ENCODE peak calls at places on chromosomes 1 and 21, in four cellular contexts. B is K562, S is GM12878, E is GM12892. F is an unnamed sample.

GRCh38 chr1:109772658-109773202 is 9.0 kb upstream of the EPS8L3 start:
- DNase-seq in B (no peak), S (no peak), E (no peak), F (no peak)

GRCh38 chr1:16915627-16915973 is 6.1 kb upstream of the CROCC start:
- DNase-seq in B (peak), S (no peak), E (no peak), F (no peak)

GRCh38 chr1:102970496-102971078 is 137.7 kb downstream of the COL11A1 start:
- DNase-seq in B (peak), S (no peak), E (no peak), F (peak)

GRCh38 chr21:31612889-31613785 is 46.4 kb upstream of the SOD1 start:
- DNase-seq in B (no peak), S (no peak), E (no peak), F (no peak)

GRCh38 chr21:17576080-17576835 is 36.4 kb downstream of the BTG3 start:
- DNase-seq in B (no peak), S (no peak), E (no peak), F (no peak)

GRCh38 chr1:219880765-219881457 is 47.4 kb downstream of the SLC30A10 start:
- DNase-seq in B (peak), S (no peak), E (no peak), F (no peak)

GRCh38 chr1:174114788-174115448 is 44.4 kb upstream of the RABGAP1L start:
- DNase-seq in B (peak), S (no peak), E (no peak), F (no peak)

GRCh38 chr1:66374561-66375111 is 159.3 kb upstream of the SGIP1 start:
- DNase-seq in B (no peak), S (peak), E (no peak), F (no peak)

GRCh38 chr1:111733183-111733995 is 5.8 kb downstream of the INKA2 start:
- DNase-seq in B (peak), S (no peak), E (no peak), F (no peak)

GRCh38 chr1:27634166-27634981 is 611 bp downstream of the FGR start:
- DNase-seq in B (no peak), S (no peak), E (no peak), F (no peak)

GRCh38 chr1:23167353-23168078 is 1.1 kb downstream of the LUZP1 start:
- DNase-seq in B (peak), S (no peak), E (peak), F (no peak)

GRCh38 chr1:40712405-40712944 is 21.0 kb downstream of the NFYC start:
- DNase-seq in B (no peak), S (no peak), E (no peak), F (no peak)

GRCh38 chr1:24364975-24365678 is 46.0 kb downstream of the GRHL3 start:
- DNase-seq in B (peak), S (peak), E (peak), F (peak)

GRCh38 chr1:178294654-178295053 is 200.8 kb downstream of the RASAL2 start:
- DNase-seq in B (no peak), S (no peak), E (no peak), F (no peak)

GRCh38 chr1:27301582-27302199 is 20.3 kb upstream of the TMEM222 start:
- DNase-seq in B (no peak), S (no peak), E (no peak), F (no peak)

GRCh38 chr1:114092118-114092517 is 61.6 kb downstream of the SYT6 start:
- DNase-seq in B (no peak), S (no peak), E (no peak), F (no peak)

GRCh38 chr21:42530167-42530518 is 16.5 kb downstream of the SLC37A1 start:
- DNase-seq in B (no peak), S (no peak), E (no peak), F (no peak)

GRCh38 chr1:41622402-41622801 is 137.9 kb upstream of the EDN2 start:
- DNase-seq in B (no peak), S (no peak), E (no peak), F (no peak)

GRCh38 chr1:199766219-199766792 is 261.2 kb upstream of the NR5A2 start:
- DNase-seq in B (no peak), S (no peak), E (no peak), F (no peak)

GRCh38 chr1:248872752-248873408 is 14.0 kb upstream of the ZNF692 start:
- DNase-seq in B (peak), S (peak), E (no peak), F (no peak)

GRCh38 chr1:64934115-64934880 is 32.1 kb downstream of the JAK1 start:
- DNase-seq in B (peak), S (no peak), E (no peak), F (no peak)

GRCh38 chr1:1434131-1434811 is 1.2 kb upstream of the VWA1 start:
- DNase-seq in B (no peak), S (no peak), E (peak), F (peak)

GRCh38 chr1:25927541-25928265 is 21.5 kb upstream of the STMN1 start:
- DNase-seq in B (peak), S (no peak), E (no peak), F (no peak)

GRCh38 chr1:236301958-236302335 is 20.2 kb upstream of the ERO1B start:
- DNase-seq in B (no peak), S (no peak), E (no peak), F (no peak)

GRCh38 chr1:200867018-200867811 is 5.6 kb upstream of the GPR25 start:
- DNase-seq in B (no peak), S (no peak), E (no peak), F (no peak)

GRCh38 chr1:164452549-164452948 is 106.4 kb upstream of the PBX1 start:
- DNase-seq in B (no peak), S (no peak), E (no peak), F (no peak)

GRCh38 chr1:89887270-89887669 is 66.4 kb downstream of the LRRC8D start:
- DNase-seq in B (no peak), S (no peak), E (no peak), F (no peak)

GRCh38 chr21:31157756-31158155 is 119.5 kb upstream of the KRTAP19-8 start:
- DNase-seq in B (no peak), S (no peak), E (no peak), F (no peak)

GRCh38 chr1:167401260-167401873 is 117.0 kb downstream of the CD247 start:
- DNase-seq in B (peak), S (peak), E (no peak), F (peak)

GRCh38 chr21:26570203-26570602 is 2.9 kb downstream of the CYYR1 start:
- DNase-seq in B (no peak), S (no peak), E (no peak), F (no peak)

GRCh38 chr1:92707709-92708108 is 77.2 kb downstream of the EVI5 start:
- DNase-seq in B (no peak), S (no peak), E (no peak), F (no peak)

DNA sequence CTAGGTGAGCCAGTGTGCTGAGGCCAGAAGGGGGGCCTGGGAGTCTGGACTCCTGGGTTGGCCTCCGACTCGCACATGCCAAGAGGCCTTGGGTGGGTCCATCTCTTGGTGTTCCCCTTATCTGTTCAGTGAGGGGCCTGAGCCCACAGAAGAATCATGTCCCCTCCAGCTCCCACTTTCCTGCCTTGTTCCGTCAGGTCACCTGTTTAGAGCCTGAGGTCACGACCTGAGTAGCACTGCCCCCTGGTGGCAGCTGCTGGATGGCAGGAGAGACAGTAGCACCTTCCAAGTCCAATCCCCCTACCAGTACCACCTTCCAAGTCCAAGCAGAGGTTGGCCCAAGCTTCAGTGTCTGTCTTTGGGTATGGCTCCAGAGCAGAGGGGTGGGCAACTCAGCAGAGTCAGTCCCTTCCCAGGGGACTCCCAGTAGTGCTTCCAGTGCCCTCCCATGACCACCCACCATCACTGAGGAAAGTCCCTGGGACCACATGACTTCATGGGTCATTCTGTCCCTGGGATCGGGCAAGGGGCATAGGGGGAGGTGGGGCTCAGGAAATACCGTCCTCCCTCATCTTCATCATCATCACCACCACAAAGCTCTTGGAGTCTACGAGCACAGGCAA is 241.7 kb downstream of the TRABD2B start:
- DNase-seq in B (peak), S (no peak), E (peak), F (peak)
- TF ChIP-seq TAF1 in B (no peak), S (no peak), E (no peak), F (no peak)

DNA sequence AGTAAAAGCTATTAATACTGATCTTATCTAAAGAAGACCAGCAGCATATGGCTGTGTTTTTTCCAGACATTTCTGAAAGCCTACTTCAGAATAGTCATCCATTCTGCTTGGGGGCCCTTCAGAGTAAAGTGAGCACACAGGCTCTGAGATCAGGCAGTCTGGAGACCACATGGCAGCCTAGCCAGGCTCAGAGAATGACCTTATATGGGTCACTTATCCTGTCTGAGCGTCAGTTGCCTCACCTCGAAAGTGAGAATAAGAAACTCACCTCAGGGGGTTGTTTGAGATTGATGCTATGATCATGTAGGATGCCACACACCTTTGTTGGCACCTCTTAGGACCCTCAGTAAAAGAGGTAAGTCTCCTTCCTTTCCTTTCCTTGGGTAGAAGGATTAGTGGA is 270.4 kb downstream of the GRIK1 start:
- DNase-seq in B (no peak), S (no peak), E (no peak), F (no peak)
- TF ChIP-seq TAF1 in B (no peak), S (no peak), E (no peak), F (no peak)

GRCh38 chr1:226982451-226983177 is 42.5 kb downstream of the COQ8A start:
- DNase-seq in B (no peak), S (no peak), E (no peak), F (no peak)
- TF ChIP-seq TAF1 in B (no peak), S (no peak), E (no peak), F (no peak)

GRCh38 chr1:39076127-39076798 is 50.1 kb downstream of the NDUFS5 start:
- DNase-seq in B (peak), S (no peak), E (no peak), F (no peak)
- TF ChIP-seq TAF1 in B (no peak), S (no peak), E (no peak), F (no peak)

DNA sequence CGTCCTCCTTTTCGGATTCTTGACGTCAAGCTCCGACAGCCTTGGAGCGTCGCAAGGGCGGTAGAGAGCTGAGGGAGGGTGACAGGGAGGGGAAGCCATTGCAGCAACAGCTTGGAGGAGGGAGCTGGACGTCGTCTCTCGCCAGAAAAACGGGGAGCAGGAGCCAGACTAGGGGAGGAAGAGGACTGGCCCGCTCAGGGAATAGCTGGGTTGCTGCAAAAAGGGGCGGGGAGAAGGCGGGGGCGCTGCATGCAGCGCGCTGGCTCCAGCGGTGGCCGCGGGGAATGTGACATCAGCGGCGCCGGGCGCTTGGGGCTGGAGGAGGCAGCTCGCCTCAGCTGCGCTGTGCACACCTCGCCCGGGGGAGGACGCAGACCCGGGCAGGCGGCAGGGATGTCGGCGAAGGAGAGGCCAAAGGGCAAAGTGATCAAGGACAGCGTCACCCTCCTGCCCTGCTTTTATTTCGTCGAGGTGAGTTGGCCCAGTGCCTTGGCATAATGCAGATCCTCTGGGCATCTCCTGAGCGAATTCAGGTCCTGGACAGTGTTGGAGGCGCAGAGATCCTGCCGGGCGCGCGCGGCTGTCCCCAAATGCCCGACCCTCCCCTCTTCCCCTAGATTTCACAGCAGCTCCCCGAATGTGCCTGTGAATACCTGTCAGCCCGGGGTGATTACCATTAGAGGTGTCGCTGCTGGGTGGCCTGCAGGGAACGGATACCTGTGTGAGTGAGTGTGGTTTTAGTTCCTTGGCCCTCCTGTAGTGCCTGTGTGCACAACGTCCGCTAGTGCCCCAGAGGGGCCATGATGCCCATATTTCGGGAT is at the start of gene PLPPR4:
- DNase-seq in B (peak), S (no peak), E (peak), F (peak)
- TF ChIP-seq TAF1 in B (no peak), S (no peak), E (no peak), F (no peak)

GRCh38 chr1:8010080-8010664 is 15.9 kb downstream of the ERRFI1 start:
- DNase-seq in B (no peak), S (no peak), E (no peak), F (no peak)
- TF ChIP-seq TAF1 in B (no peak), S (no peak), E (no peak), F (no peak)

GRCh38 chr21:45511661-45512431 is 30.4 kb downstream of the SLC19A1 start:
- DNase-seq in B (no peak), S (no peak), E (no peak), F (no peak)
- TF ChIP-seq TAF1 in B (no peak), S (no peak), E (no peak), F (no peak)

GRCh38 chr1:87086120-87086519 is 171.7 kb downstream of the HS2ST1 start:
- DNase-seq in B (no peak), S (no peak), E (no peak), F (no peak)

GRCh38 chr1:87089070-87089736 is 174.8 kb downstream of the HS2ST1 start:
- DNase-seq in B (no peak), S (no peak), E (no peak), F (no peak)

GRCh38 chr1:87089823-87090222 is 175.4 kb downstream of the HS2ST1 start:
- DNase-seq in B (no peak), S (no peak), E (no peak), F (no peak)

DNA sequence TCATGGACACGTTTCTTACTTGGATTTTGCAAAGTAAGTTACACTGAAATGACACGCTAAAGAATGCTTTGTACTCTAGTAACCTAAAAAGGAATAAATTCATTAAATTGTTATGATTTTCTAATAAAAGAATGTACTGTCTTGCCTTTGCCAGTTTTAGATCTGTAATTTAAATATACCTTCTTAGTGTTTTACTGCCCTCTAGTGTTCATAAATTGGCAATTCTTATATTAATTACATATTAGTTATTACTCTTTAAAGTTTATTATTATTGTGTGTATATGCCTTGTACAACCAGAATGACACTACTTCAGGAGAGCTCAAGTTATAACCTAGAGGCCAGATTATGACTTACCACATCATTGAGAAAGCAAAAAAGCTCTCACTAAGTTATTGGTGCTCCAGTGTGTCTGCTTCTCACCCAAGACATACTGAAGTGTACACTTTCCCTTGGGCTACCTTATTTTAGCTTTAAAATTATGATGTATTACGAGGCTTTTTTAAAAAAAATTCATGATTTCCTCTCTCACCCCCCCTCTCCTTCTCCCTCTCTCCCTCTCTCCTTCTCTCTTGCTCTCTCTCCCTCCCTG is 169.9 kb downstream of the HS2ST1 start:
- DNase-seq in B (peak), S (no peak), E (no peak), F (no peak)
- TF ChIP-seq TAF1 in B (no peak), S (no peak), E (no peak), F (no peak)